ENCODE peak calls at places on chromosomes 16 and 17, in five cellular contexts. S is H1, B is NT2/D1, L is GM12878, I is HepG2. X is an unnamed sample.

GRCh38 chr16:70428178-70428998 is 10.5 kb downstream of the ST3GAL2 start:
- DNase-seq in L (peak), S (peak), B (peak), I (peak), X (peak)

GRCh38 chr17:81976332-81977210 is 858 bp upstream of the ASPSCR1 start:
- DNase-seq in I (no peak), L (no peak), S (peak), B (no peak), X (no peak)

GRCh38 chr17:82851381-82851780 is 11.6 kb upstream of the ZNF750 start:
- DNase-seq in I (no peak), L (no peak), S (no peak), B (no peak), X (no peak)

GRCh38 chr17:15249487-15249886 is 15.6 kb downstream of the PMP22 start:
- DNase-seq in B (no peak), L (no peak), S (no peak), I (no peak), X (no peak)

GRCh38 chr16:46918905-46919792 is 35.0 kb downstream of the GPT2 start:
- DNase-seq in S (no peak), I (peak), B (no peak), L (peak), X (no peak)

GRCh38 chr17:57125866-57126265 is 40.8 kb downstream of the AKAP1 start:
- DNase-seq in B (no peak), S (no peak), L (no peak), I (no peak), X (no peak)

GRCh38 chr17:1787301-1787902 is 25.5 kb downstream of the SERPINF1 start:
- DNase-seq in S (no peak), B (no peak), L (no peak), I (peak), X (peak)

GRCh38 chr16:61263400-61263799 is 772.8 kb downstream of the CDH8 start:
- DNase-seq in S (no peak), L (no peak), I (no peak), B (peak), X (no peak)

GRCh38 chr17:14864127-14864526 is 401.0 kb downstream of the PMP22 start:
- DNase-seq in B (no peak), I (no peak), L (no peak), S (no peak), X (no peak)

GRCh38 chr17:40293363-40293762 is 5.7 kb downstream of the CDC6 start:
- DNase-seq in B (no peak), S (no peak), L (no peak), I (no peak), X (no peak)

GRCh38 chr16:24054649-24055560 is 201.2 kb upstream of the CACNG3 start:
- DNase-seq in B (peak), L (no peak), S (peak), I (no peak), X (no peak)

GRCh38 chr16:14351647-14352046 is 278.4 kb downstream of the PARN start:
- DNase-seq in L (no peak), S (no peak), I (peak), B (no peak), X (no peak)

GRCh38 chr16:49521706-49522325 is 148.2 kb downstream of the C16orf78 start:
- DNase-seq in I (no peak), B (no peak), L (no peak), S (no peak), X (no peak)

GRCh38 chr16:76199681-76200210 is 77.5 kb upstream of the CNTNAP4 start:
- DNase-seq in B (no peak), S (no peak), L (no peak), I (no peak), X (no peak)

GRCh38 chr17:40541060-40541872 is 24.0 kb downstream of the CCR7 start:
- DNase-seq in L (no peak), I (peak), S (no peak), B (no peak), X (no peak)

GRCh38 chr17:75832164-75832651 is 12.0 kb downstream of the UNC13D start:
- DNase-seq in B (no peak), L (no peak), I (no peak), S (peak), X (no peak)

GRCh38 chr17:35788504-35788998 is 6.9 kb downstream of the MMP28 start:
- DNase-seq in L (no peak), I (no peak), B (no peak), S (no peak), X (no peak)

GRCh38 chr16:56163089-56163488 is 28.2 kb upstream of the GNAO1 start:
- DNase-seq in L (no peak), S (no peak), B (no peak), I (no peak), X (no peak)

GRCh38 chr16:49696414-49697101 is 159.4 kb downstream of the ZNF423 start:
- DNase-seq in S (peak), B (peak), L (no peak), I (no peak), X (no peak)

GRCh38 chr16:51429041-51429440 is 278.0 kb upstream of the SALL1 start:
- DNase-seq in L (no peak), I (no peak), B (no peak), S (no peak), X (no peak)

GRCh38 chr16:46673320-46674013 is 15.5 kb downstream of the VPS35 start:
- DNase-seq in S (peak), L (peak), B (peak), I (peak), X (peak)

GRCh38 chr16:72015124-72015523 is 6.6 kb downstream of the DHODH start:
- DNase-seq in I (no peak), L (no peak), B (no peak), S (no peak), X (no peak)

GRCh38 chr16:53678756-53679334 is 24.8 kb downstream of the RPGRIP1L start:
- DNase-seq in B (no peak), S (no peak), L (no peak), I (no peak), X (no peak)

GRCh38 chr17:81934850-81935708 is 2.0 kb downstream of the PYCR1 start:
- DNase-seq in L (no peak), I (no peak), S (no peak), B (no peak), X (no peak)

GRCh38 chr17:21678451-21679081 is 13.8 kb upstream of the KCNJ18 start:
- DNase-seq in B (no peak), S (no peak), L (no peak), I (no peak), X (no peak)

GRCh38 chr17:48442819-48443218 is 12.8 kb upstream of the SKAP1 start:
- DNase-seq in L (no peak), B (no peak), I (no peak), S (no peak), X (no peak)

GRCh38 chr17:75639771-75640555 is 6.7 kb downstream of the SMIM5 start:
- DNase-seq in S (no peak), I (no peak), B (no peak), L (no peak), X (no peak)

GRCh38 chr17:3589784-3590183 is 19.4 kb downstream of the TRPV1 start:
- DNase-seq in B (no peak), S (no peak), L (no peak), I (no peak), X (no peak)

GRCh38 chr16:29862383-29862883 is 593 bp downstream of the CDIPT start:
- DNase-seq in S (no peak), B (no peak), I (no peak), L (no peak), X (no peak)

GRCh38 chr17:49496183-49496865 is 1.2 kb downstream of the NGFR start:
- DNase-seq in L (no peak), B (no peak), I (no peak), S (peak), X (peak)

GRCh38 chr17:36879599-36880255 is 57.5 kb upstream of the LHX1 start:
- DNase-seq in L (no peak), I (no peak), B (no peak), S (no peak), X (no peak)

GRCh38 chr17:82213251-82214011 is 789 bp upstream of the CCDC57 start:
- DNase-seq in S (peak), B (no peak), I (peak), L (no peak), X (peak)

GRCh38 chr16:87201052-87201451 is 116.1 kb downstream of the C16orf95 start:
- DNase-seq in L (no peak), B (no peak), I (no peak), S (no peak), X (no peak)

GRCh38 chr16:87202346-87202745 is 114.8 kb downstream of the C16orf95 start:
- DNase-seq in S (no peak), L (no peak), B (no peak), I (no peak), X (no peak)

GRCh38 chr16:87200637-87201036 is 116.6 kb downstream of the C16orf95 start:
- DNase-seq in S (no peak), L (no peak), B (no peak), I (no peak), X (no peak)

GRCh38 chr16:87201777-87202176 is 115.4 kb downstream of the C16orf95 start:
- DNase-seq in S (no peak), L (no peak), I (no peak), B (no peak), X (no peak)

GRCh38 chr16:87203060-87203656 is 114.0 kb downstream of the C16orf95 start:
- DNase-seq in B (peak), I (peak), S (peak), L (no peak), X (peak)
- TF ChIP-seq SUZ12 in B (no peak), I (no peak), S (no peak), L (no peak), X (no peak)

GRCh38 chr16:88869673-88869980 is 3.2 kb upstream of the PABPN1L start:
- DNase-seq in I (no peak), B (no peak), L (no peak), S (no peak), X (no peak)

GRCh38 chr16:88871349-88871702 is 4.9 kb upstream of the PABPN1L start:
- DNase-seq in B (no peak), I (no peak), S (no peak), L (no peak), X (no peak)

GRCh38 chr16:88872650-88873331 is 6.3 kb upstream of the PABPN1L start:
- DNase-seq in S (no peak), I (no peak), L (no peak), B (no peak), X (no peak)

GRCh38 chr16:88870608-88871348 is 4.3 kb upstream of the PABPN1L start:
- DNase-seq in S (no peak), L (no peak), B (no peak), I (no peak), X (no peak)

GRCh38 chr16:88871730-88872416 is 5.4 kb upstream of the PABPN1L start:
- DNase-seq in I (no peak), B (no peak), S (no peak), L (no peak), X (no peak)
- TF ChIP-seq SUZ12 in I (no peak), B (no peak), S (no peak), L (no peak), X (no peak)

GRCh38 chr17:69093279-69093789 is 32.6 kb upstream of the ABCA9 start:
- DNase-seq in S (no peak), B (no peak), L (no peak), I (no peak), X (no peak)
- TF ChIP-seq SUZ12 in S (no peak), B (no peak), L (no peak), I (no peak), X (no peak)

DNA sequence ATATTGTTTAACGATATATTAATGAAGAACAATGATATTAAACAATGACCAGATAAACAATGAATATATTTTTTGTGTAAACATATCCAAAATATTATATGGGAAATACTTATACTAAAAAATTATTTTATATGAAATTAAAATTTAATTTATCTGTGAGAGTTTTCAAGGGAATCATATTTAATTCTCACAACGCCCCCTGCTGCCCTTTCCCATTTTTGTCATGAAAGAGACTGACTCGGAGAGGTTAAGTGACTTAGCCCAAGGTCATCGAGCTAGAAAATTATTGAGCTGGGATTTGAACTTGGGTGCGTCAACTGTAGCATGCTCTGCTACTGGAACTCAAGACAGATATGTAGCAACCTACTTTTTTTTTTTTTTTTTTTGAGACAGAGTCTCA is 7.2 kb upstream of the MYCBPAP start:
- DNase-seq in S (no peak), B (no peak), L (no peak), I (peak), X (no peak)
- TF ChIP-seq SUZ12 in S (no peak), B (no peak), L (no peak), I (no peak), X (no peak)

DNA sequence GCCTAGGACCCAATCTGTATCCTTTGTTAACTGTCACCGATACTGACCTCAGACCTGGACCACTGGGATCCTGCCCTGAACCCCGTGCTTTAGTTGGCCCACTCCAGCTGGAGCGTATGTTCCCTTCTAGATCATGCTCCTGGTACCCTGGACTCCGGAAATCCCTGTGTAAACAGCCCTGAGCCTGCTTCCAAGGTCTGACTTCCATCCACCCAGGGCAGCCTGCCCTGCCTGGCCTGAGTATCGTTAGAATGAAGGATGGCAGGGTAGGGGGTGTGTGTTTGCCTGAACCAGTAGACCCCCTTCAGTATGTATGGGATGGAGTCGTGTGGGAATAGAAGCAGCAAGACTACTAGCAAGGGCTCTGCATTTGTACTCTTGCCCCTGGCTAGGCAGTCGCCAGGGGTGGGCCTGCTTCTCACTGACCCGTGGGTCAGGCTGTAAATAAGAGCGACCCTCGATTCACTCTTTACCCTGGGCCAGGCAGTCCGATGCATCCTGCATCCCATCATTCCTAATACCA is 691 bp upstream of the TMEM98 start:
- DNase-seq in I (peak), S (no peak), B (no peak), L (no peak), X (no peak)
- TF ChIP-seq SUZ12 in I (no peak), S (no peak), B (no peak), L (no peak), X (no peak)

GRCh38 chr17:28705728-28706334 is 5.9 kb downstream of the PROCA1 start:
- DNase-seq in B (no peak), L (no peak), S (no peak), I (no peak), X (no peak)

GRCh38 chr17:28704219-28704858 is 7.3 kb downstream of the PROCA1 start:
- DNase-seq in B (no peak), S (no peak), I (no peak), L (no peak), X (no peak)

GRCh38 chr17:28706471-28707338 is 5.0 kb downstream of the PROCA1 start:
- DNase-seq in S (no peak), B (no peak), L (no peak), I (no peak), X (no peak)

GRCh38 chr17:28705074-28705659 is 6.5 kb downstream of the PROCA1 start:
- DNase-seq in I (no peak), L (no peak), S (no peak), B (no peak), X (no peak)

GRCh38 chr17:28707339-28707720 is 4.4 kb downstream of the PROCA1 start:
- DNase-seq in S (no peak), L (no peak), I (no peak), B (no peak), X (no peak)
- TF ChIP-seq SUZ12 in S (no peak), L (no peak), I (no peak), B (no peak), X (no peak)

DNA sequence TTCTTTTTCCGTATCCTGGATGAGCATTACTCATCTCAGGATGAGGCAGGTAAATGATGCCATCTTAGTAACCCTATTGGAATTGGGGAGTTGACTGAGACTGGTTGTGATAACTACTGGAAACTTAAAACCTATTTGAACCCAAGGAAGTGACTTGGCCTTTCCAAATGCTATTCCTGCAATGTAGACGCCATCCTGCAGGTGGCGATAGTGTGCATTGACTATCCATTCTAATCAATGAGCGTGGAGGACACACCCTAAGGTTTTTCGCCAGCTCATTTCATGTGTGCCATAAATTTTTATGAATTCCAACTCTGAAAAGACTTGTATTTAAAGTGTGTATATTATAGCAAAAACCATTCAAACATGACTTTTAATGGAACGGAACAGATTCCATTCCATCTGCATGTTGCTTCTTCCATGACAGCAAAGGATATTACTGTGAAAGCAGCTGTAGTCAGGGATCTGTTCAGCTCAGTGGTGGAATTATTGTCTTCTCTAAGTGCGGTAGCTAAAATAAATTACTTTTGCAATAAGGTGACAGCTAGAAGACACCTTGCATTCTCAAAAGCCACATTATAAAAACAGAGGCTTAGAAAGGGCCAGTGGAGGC is 55.3 kb downstream of the SYT17 start:
- DNase-seq in B (peak), L (no peak), S (peak), I (peak), X (peak)
- TF ChIP-seq SUZ12 in B (no peak), L (no peak), S (no peak), I (no peak), X (no peak)

GRCh38 chr17:7836596-7837374 is 2.8 kb downstream of the KDM6B start:
- DNase-seq in I (peak), L (peak), B (peak), S (peak), X (peak)
- TF ChIP-seq SUZ12 in I (no peak), L (no peak), B (no peak), S (peak), X (no peak)

DNA sequence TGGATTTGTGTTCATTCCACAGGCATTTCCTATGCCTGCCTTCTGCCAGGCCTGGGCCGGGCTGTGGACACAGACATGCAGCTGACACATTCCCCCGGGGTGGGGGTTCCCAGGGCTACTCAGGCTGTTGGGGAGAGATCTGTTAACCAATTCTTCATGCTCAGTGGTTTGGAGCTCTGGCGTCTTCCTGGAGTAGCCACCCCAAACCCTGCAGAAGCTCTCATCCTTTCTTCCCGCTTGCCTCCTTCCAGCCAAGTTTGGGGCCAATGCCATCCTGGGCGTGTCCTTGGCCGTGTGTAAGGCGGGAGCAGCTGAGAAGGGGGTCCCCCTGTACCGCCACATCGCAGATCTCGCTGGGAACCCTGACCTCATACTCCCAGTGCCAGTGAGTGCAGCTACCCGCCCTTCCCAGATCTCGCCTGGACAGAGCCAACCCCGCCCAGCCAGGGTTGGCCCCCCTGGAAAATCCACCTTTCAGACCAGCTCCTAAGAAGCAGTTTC is 2.6 kb downstream of the ENO3 start:
- DNase-seq in S (no peak), I (no peak), L (no peak), B (no peak), X (no peak)
- TF ChIP-seq SUZ12 in S (no peak), I (no peak), L (no peak), B (no peak), X (no peak)

DNA sequence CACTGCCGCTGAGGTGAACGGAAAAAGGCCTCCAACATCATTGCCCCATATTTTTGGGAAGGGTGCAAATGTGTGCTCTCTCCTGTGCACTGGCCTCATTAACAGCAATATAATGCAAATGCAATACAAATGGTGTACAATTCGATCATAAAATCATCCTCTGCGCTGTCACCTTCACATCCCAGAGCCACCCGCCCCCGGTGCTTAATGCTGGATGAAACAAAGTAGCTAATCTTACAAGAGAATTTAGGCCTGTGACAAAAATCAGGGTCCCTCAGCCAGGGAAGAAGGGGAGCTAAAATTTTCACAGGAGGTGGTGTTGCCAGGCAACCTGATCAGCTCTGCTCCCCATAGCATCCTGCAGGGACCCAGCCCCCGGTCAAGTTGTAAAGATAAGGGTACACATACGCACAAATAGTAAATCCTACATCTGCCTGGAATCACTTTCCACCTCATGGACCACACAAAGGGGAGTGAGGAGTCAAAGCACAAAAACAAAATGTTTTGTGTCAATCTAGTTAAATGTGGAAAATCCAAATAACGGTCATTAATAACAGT is 3.0 kb downstream of the TBC1D16 start:
- DNase-seq in B (no peak), L (no peak), I (no peak), S (no peak), X (no peak)
- TF ChIP-seq SUZ12 in B (no peak), L (no peak), I (no peak), S (no peak), X (no peak)